ENCODE peak calls at places on chromosomes 6 and 20, in five cellular contexts. O is astrocyte of the spinal cord, A is ovary, N is breast epithelium, X is kidney. G is an unnamed sample.

GRCh38 chr20:37315293-37316110 is 26.0 kb downstream of the MANBAL start:
- DNase-seq in O (peak; percentile 61), A (peak; percentile 82), N (no peak), X (peak; percentile 93), G (no peak)

GRCh38 chr20:23155141-23155590 is 69.0 kb upstream of the CD93 start:
- DNase-seq in O (no peak), A (no peak), N (no peak), X (no peak), G (no peak)

GRCh38 chr20:37516697-37517370 is 4.2 kb upstream of the NNAT start:
- DNase-seq in O (peak; percentile 80), A (no peak), N (no peak), X (no peak), G (no peak)

GRCh38 chr20:5845686-5846651 is 95.8 kb downstream of the SHLD1 start:
- DNase-seq in O (peak; percentile 62), A (no peak), N (no peak), X (no peak), G (no peak)

GRCh38 chr20:50310673-50311051 is 120.0 kb downstream of the CEBPB start:
- DNase-seq in O (no peak), A (no peak), N (no peak), X (no peak), G (no peak)

GRCh38 chr6:54195637-54196036 is 84.4 kb downstream of the MLIP start:
- DNase-seq in O (no peak), A (no peak), N (no peak), X (no peak), G (no peak)

GRCh38 chr6:87756858-87757257 is 54.8 kb upstream of the AKIRIN2 start:
- DNase-seq in O (peak; percentile 76), A (no peak), N (no peak), X (no peak), G (no peak)

GRCh38 chr6:92879526-92879925 is 539.8 kb downstream of the EPHA7 start:
- DNase-seq in O (no peak), A (no peak), N (no peak), X (no peak), G (no peak)

GRCh38 chr20:38270869-38271608 is 10.5 kb upstream of the KIAA1755 start:
- DNase-seq in O (peak; percentile 98), A (peak; percentile 75), N (no peak), X (peak; percentile 73), G (no peak)

GRCh38 chr6:33297406-33297955 is 1.3 kb downstream of the RGL2 start:
- DNase-seq in O (no peak), A (peak; percentile 50), N (peak; percentile 89), X (peak; percentile 87), G (no peak)

GRCh38 chr6:29553268-29554057 is 6.1 kb downstream of the UBD start:
- DNase-seq in O (peak; percentile 13), A (no peak), N (no peak), X (peak; percentile 90), G (peak; percentile 23)

GRCh38 chr6:68834561-68834960 is 199.5 kb downstream of the ADGRB3 start:
- DNase-seq in O (peak; percentile 26), A (no peak), N (no peak), X (no peak), G (no peak)

GRCh38 chr6:49698538-49699205 is 14.7 kb downstream of the CRISP2 start:
- DNase-seq in O (no peak), A (no peak), N (no peak), X (no peak), G (no peak)

GRCh38 chr20:22691369-22692118 is 107.2 kb upstream of the FOXA2 start:
- DNase-seq in O (peak; percentile 67), A (peak; percentile 77), N (peak; percentile 78), X (peak; percentile 92), G (peak; percentile 68)

GRCh38 chr6:38504996-38505395 is 134.7 kb downstream of the BTBD9 start:
- DNase-seq in O (no peak), A (no peak), N (no peak), X (no peak), G (no peak)

GRCh38 chr6:5308066-5308465 is 46.8 kb downstream of the FARS2 start:
- DNase-seq in O (no peak), A (no peak), N (no peak), X (no peak), G (no peak)

GRCh38 chr6:170128811-170129681 is 161.8 kb downstream of the DLL1 start:
- DNase-seq in O (no peak), A (no peak), N (peak; percentile 35), X (peak; percentile 52), G (no peak)

GRCh38 chr20:47720636-47721427 is 64.4 kb downstream of the SULF2 start:
- DNase-seq in O (peak; percentile 28), A (peak; percentile 54), N (no peak), X (peak; percentile 59), G (no peak)

GRCh38 chr6:3288711-3289663 is 30.2 kb downstream of the PSMG4 start:
- DNase-seq in O (no peak), A (no peak), N (no peak), X (peak; percentile 52), G (no peak)

GRCh38 chr6:14286634-14287428 is 169.3 kb downstream of the CD83 start:
- DNase-seq in O (no peak), A (no peak), N (no peak), X (no peak), G (no peak)

GRCh38 chr6:139436521-139437348 is 62.3 kb upstream of the CITED2 start:
- DNase-seq in O (peak; percentile 43), A (no peak), N (peak; percentile 88), X (no peak), G (peak; percentile 31)

GRCh38 chr6:108961985-108962384 is 113.8 kb downstream of the ARMC2 start:
- DNase-seq in O (peak; percentile 54), A (no peak), N (no peak), X (no peak), G (no peak)

GRCh38 chr20:57102566-57102965 is 163.9 kb downstream of the BMP7 start:
- DNase-seq in O (no peak), A (no peak), N (no peak), X (peak; percentile 58), G (no peak)

GRCh38 chr6:47718571-47718970 is 20.2 kb downstream of the ADGRF4 start:
- DNase-seq in O (no peak), A (no peak), N (no peak), X (no peak), G (no peak)

GRCh38 chr6:104460759-104461530 is 398.8 kb downstream of the HACE1 start:
- DNase-seq in O (no peak), A (no peak), N (no peak), X (no peak), G (no peak)

GRCh38 chr20:9839626-9840025 is 750 bp upstream of the PAK5 start:
- DNase-seq in O (no peak), A (no peak), N (no peak), X (no peak), G (no peak)

GRCh38 chr20:44800398-44801046 is 9.8 kb downstream of the RIMS4 start:
- DNase-seq in O (no peak), A (no peak), N (no peak), X (no peak), G (no peak)

GRCh38 chr20:48667889-48668413 is 159.8 kb downstream of the PREX1 start:
- DNase-seq in O (no peak), A (no peak), N (no peak), X (peak; percentile 88), G (peak; percentile 46)

GRCh38 chr6:257031-257725 is 35.1 kb upstream of the DUSP22 start:
- DNase-seq in O (peak; percentile 46), A (no peak), N (no peak), X (no peak), G (no peak)

GRCh38 chr20:44690781-44691423 is 24.3 kb upstream of the CCN5 start:
- DNase-seq in O (no peak), A (peak; percentile 34), N (no peak), X (no peak), G (no peak)

GRCh38 chr6:2938004-2938631 is 33.2 kb downstream of the SERPINB6 start:
- DNase-seq in O (no peak), A (no peak), N (no peak), X (no peak), G (no peak)

GRCh38 chr6:112017169-112017568 is 36.7 kb upstream of the CCN6 start:
- DNase-seq in O (no peak), A (no peak), N (no peak), X (no peak), G (no peak)

GRCh38 chr6:130070747-130071146 is 52.4 kb downstream of the L3MBTL3 start:
- DNase-seq in O (no peak), A (no peak), N (no peak), X (no peak), G (no peak)

GRCh38 chr20:49594929-49595311 is 27.0 kb upstream of the PTGIS start:
- DNase-seq in O (no peak), A (no peak), N (no peak), X (no peak), G (no peak)

GRCh38 chr20:16749573-16749972 is 1.4 kb downstream of the OTOR start:
- DNase-seq in O (no peak), A (no peak), N (no peak), X (no peak), G (peak; percentile 23)
- TF ChIP-seq CTCF in O (peak; percentile 16), A (no peak), N (no peak), X (no peak), G (peak; percentile 37)

DNA sequence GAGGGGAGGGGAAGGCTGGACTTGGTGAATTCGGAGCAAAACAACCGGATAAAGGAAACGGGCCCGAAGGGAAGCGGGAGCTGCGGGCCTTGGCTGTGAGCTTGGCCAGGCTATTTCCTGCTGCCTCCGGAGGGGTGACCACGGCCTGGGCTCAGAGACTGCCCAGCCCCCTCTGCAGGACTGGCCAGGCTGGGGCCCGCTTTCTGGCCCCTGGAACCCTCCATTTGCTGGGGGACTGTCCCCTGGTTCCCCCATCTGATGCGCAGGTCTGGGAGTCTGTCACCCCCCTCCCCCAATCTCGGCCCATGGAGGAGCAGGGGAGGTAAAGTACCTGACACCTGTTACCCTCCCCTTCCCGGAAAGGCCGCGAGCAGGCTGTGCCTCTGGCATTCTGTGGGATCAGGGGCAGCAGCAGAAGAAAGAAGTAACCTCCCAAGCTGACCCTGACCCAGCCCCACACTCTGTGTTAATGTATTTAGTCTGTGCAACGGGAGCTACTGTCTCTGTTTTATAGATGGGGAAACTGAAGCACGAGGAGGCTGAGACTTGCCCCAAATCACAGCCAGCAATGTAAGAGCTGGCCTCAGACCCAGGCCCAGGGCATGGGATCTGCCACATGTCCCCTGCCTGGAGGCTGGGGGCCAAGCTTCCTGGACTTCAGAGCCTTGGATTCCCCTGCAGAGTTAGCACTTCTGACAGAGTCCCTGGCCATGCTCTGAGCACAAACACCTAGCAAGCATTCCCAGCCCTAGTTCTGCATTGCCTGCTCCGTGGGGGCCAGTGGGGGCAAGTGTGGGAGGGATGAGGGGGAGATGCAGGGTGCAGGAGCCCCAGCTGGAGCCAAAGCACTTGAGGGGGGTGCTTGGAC is 3.5 kb downstream of the C20orf204 start:
- DNase-seq in O (no peak), A (no peak), N (no peak), X (no peak), G (no peak)
- H3K4me3 ChIP-seq in O (peak overlapping the region; percentile 16), A (no peak overlapping the region), N (peak overlapping the region; percentile 57), X (no peak overlapping the region), G (peak overlapping the region; percentile 61)

DNA sequence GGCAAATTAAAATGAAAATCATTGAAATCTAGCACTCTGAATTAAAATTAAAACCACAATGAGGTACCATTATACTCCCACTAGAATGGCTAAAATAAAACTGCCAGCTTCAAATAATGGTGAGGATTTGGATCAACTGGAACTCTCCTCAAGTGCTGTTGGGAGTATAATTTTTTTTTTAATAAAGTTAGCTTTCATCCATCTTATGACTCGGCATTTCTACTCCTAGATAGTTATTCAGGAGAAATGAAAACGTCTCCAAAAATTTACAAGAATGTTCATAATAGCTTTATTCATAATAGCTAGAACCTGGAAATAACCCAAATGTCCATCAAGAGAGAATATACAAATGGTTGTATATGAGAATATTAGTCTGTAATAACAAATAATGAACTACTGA is 63.2 kb downstream of the ASXL1 start:
- DNase-seq in O (no peak), A (no peak), N (no peak), X (no peak), G (no peak)
- TF ChIP-seq CTCF in O (no peak), A (no peak), N (no peak), X (no peak), G (no peak)

GRCh38 chr6:7050099-7050498 is 57.7 kb upstream of the RREB1 start:
- DNase-seq in O (no peak), A (no peak), N (no peak), X (no peak), G (no peak)
- H3K4me3 ChIP-seq in O (no peak overlapping the region), A (no peak overlapping the region), N (no peak overlapping the region), X (no peak overlapping the region), G (no peak overlapping the region)